ENCODE peak calls at places on chromosomes 12 and 14, in nine cellular contexts. P, S, I, K, Q, Y, F, J and U are unnamed samples.

GRCh38 chr12:129169928-129170327 is 316.6 kb downstream of the GLT1D1 start:
- DNase-seq in P (no peak), F (no peak), Y (no peak), J (no peak), Q (no peak), K (no peak), I (no peak), S (no peak), U (no peak)

GRCh38 chr12:128388461-128388921 is 121.5 kb downstream of the TMEM132C start:
- DNase-seq in I (no peak), J (no peak), Y (no peak), S (no peak), K (no peak), F (peak), Q (no peak), P (no peak), U (no peak)

GRCh38 chr14:90451953-90452352 is 55.1 kb downstream of the CALM1 start:
- DNase-seq in J (no peak), S (no peak), P (no peak), K (no peak), I (no peak), Q (no peak), Y (no peak), F (no peak), U (no peak)

GRCh38 chr12:132249747-132250478 is 79.5 kb downstream of the GALNT9 start:
- DNase-seq in Q (no peak), S (no peak), K (no peak), Y (no peak), I (no peak), J (no peak), P (no peak), F (no peak), U (no peak)

GRCh38 chr12:88895634-88896033 is 315.4 kb upstream of the KITLG start:
- DNase-seq in J (no peak), K (no peak), S (peak), Y (peak), Q (no peak), P (no peak), F (no peak), I (no peak), U (no peak)

GRCh38 chr12:93570552-93571359 is 1.7 kb upstream of the SOCS2 start:
- DNase-seq in Q (peak), F (peak), J (peak), Y (peak), P (peak), K (peak), I (peak), S (peak), U (peak)

GRCh38 chr14:69259176-69259530 is 805 bp upstream of the GALNT16 start:
- DNase-seq in F (no peak), J (no peak), P (no peak), Y (no peak), Q (no peak), I (no peak), K (no peak), S (no peak), U (no peak)

GRCh38 chr14:81797246-81797645 is 263.6 kb upstream of the SEL1L start:
- DNase-seq in K (no peak), I (no peak), F (no peak), S (no peak), Q (no peak), P (no peak), Y (no peak), J (no peak), U (no peak)

GRCh38 chr12:5807090-5807414 is 138.0 kb downstream of the ANO2 start:
- DNase-seq in P (no peak), J (no peak), I (no peak), Q (no peak), K (peak), F (no peak), S (peak), Y (no peak), U (no peak)

GRCh38 chr14:93959239-93960107 is 16.9 kb downstream of the ASB2 start:
- DNase-seq in S (peak), Q (no peak), J (peak), Y (peak), F (peak), P (peak), I (peak), K (peak), U (no peak)

GRCh38 chr12:12176402-12176801 is 90.4 kb downstream of the LRP6 start:
- DNase-seq in Q (no peak), S (no peak), K (no peak), J (no peak), P (no peak), Y (no peak), I (no peak), F (no peak), U (no peak)

GRCh38 chr12:57907281-57907680 is 34.1 kb upstream of the ATP23 start:
- DNase-seq in I (no peak), J (no peak), P (no peak), Q (no peak), Y (no peak), F (no peak), S (no peak), K (no peak), U (no peak)

GRCh38 chr14:86777950-86778602 is 1214.9 kb downstream of the GALC start:
- DNase-seq in K (peak), Q (no peak), S (peak), P (no peak), Y (peak), J (no peak), F (peak), I (no peak), U (no peak)

GRCh38 chr14:90054803-90055202 is 7.0 kb upstream of the KCNK13 start:
- DNase-seq in S (no peak), I (no peak), F (no peak), Y (no peak), K (no peak), Q (no peak), J (no peak), P (no peak), U (no peak)

GRCh38 chr14:68195126-68195525 is 375.5 kb downstream of the RAD51B start:
- DNase-seq in Q (no peak), P (no peak), S (no peak), K (no peak), F (no peak), Y (no peak), I (no peak), J (no peak), U (no peak)

GRCh38 chr12:53985900-53986685 is 1.1 kb downstream of the HOXC10 start:
- DNase-seq in I (no peak), Q (no peak), P (no peak), J (no peak), F (no peak), K (peak), S (no peak), Y (no peak), U (no peak)

GRCh38 chr14:54420478-54421116 is 20.6 kb downstream of the CNIH1 start:
- DNase-seq in F (peak), Q (no peak), P (no peak), I (no peak), S (peak), K (peak), J (no peak), Y (peak), U (peak)

GRCh38 chr14:34356267-34356660 is 105.8 kb downstream of the SPTSSA start:
- DNase-seq in S (peak), F (peak), I (no peak), J (no peak), K (no peak), P (no peak), Y (peak), Q (no peak), U (no peak)